ENCODE peak calls at places on chromosome 10, in ten cellular contexts. I, R, A, S, C, T, K, X, Z and L are unnamed samples.

GRCh38 chr10:86653987-86654386 is 360 bp upstream of the OPN4 start:
- DNase-seq in I (no peak), R (no peak), A (no peak), S (no peak), C (no peak), T (no peak), K (no peak), X (no peak), Z (no peak), L (no peak)

GRCh38 chr10:14837003-14837755 is 658 bp downstream of the CDNF start:
- DNase-seq in I (no peak), R (no peak), A (no peak), S (no peak), C (no peak), T (no peak), K (no peak), X (no peak), Z (no peak), L (no peak)

GRCh38 chr10:28711079-28711478 is 33.8 kb downstream of the BAMBI start:
- DNase-seq in I (no peak), R (peak; percentile 34), A (no peak), S (peak; percentile 45), C (no peak), T (no peak), K (no peak), X (no peak), Z (no peak), L (no peak)

GRCh38 chr10:126387931-126388911 is at the start of gene ADAM12:
- DNase-seq in I (no peak), R (peak; percentile 58), A (peak; percentile 78), S (no peak), C (peak; percentile 18), T (peak; percentile 91), K (peak; percentile 65), X (peak; percentile 39), Z (no peak), L (peak; percentile 49)

GRCh38 chr10:63630928-63631685 is 109.9 kb downstream of the REEP3 start:
- DNase-seq in I (no peak), R (no peak), A (no peak), S (no peak), C (no peak), T (no peak), K (peak; percentile 95), X (no peak), Z (no peak), L (no peak)

GRCh38 chr10:4677296-4678021 is 148.5 kb upstream of the AKR1E2 start:
- DNase-seq in I (no peak), R (peak; percentile 93), A (no peak), S (no peak), C (no peak), T (no peak), K (peak; percentile 94), X (peak; percentile 48), Z (no peak), L (no peak)

GRCh38 chr10:113620486-113620885 is 43.4 kb downstream of the NRAP start:
- DNase-seq in I (no peak), R (no peak), A (no peak), S (no peak), C (no peak), T (no peak), K (no peak), X (no peak), Z (no peak), L (no peak)

GRCh38 chr10:116263870-116264269 is 9.1 kb downstream of the GFRA1 start:
- DNase-seq in I (no peak), R (peak; percentile 23), A (no peak), S (no peak), C (no peak), T (peak; percentile 70), K (no peak), X (no peak), Z (no peak), L (no peak)

GRCh38 chr10:66941491-66941890 is 15.7 kb downstream of the LRRTM3 start:
- DNase-seq in I (no peak), R (no peak), A (no peak), S (no peak), C (no peak), T (no peak), K (no peak), X (no peak), Z (no peak), L (no peak)

GRCh38 chr10:16242446-16242845 is 194.4 kb upstream of the PTER start:
- DNase-seq in I (no peak), R (no peak), A (no peak), S (no peak), C (no peak), T (no peak), K (no peak), X (no peak), Z (no peak), L (no peak)

GRCh38 chr10:112446855-112447691 is at the start of the genes VTI1A and ZDHHC6:
- DNase-seq in I (peak; percentile 87), R (peak; percentile 85), A (peak; percentile 94), S (peak; percentile 95), C (peak; percentile 80), T (peak; percentile 93), K (peak; percentile 86), X (peak; percentile 93), Z (peak; percentile 73), L (peak; percentile 87)
- TF ChIP-seq CTCF in I (peak; percentile 49), R (no peak), A (peak; percentile 41), S (no peak), C (peak; percentile 27), T (peak; percentile 23), K (peak; percentile 25), X (peak; percentile 23), Z (no peak), L (no peak)

DNA sequence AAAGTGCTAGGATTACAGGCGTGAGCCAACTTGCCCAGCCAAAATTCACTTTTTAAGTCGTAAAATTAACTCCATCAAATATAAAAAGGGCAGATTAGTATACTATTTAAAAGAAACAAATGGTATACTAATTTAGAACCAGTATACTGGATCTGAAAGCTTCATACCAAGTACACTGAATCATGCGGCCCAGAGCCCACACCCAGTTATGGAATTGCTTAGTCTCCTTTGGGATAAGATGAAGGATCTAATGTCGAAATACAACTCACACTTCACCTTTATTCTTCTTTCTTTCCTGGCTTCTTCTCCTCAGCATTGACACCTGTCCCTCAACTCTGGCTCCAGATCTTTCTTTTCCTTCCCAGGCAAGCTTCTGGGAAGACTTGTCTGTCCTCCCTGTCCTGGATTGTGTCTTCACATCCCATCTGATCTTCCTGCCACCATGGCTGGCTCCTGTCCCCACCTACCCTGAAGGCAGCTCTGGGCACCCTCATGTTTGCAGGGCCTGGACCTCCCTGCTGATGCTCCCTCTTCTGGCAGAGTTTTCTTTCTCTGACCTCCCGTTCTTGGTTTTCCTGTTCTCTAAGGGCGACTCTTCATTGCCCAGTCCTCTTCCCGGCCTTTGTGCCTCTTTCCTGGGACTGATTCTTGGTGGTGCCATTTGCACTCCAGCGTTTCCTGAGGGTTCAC is 57.8 kb upstream of the CTBP2 start:
- DNase-seq in I (no peak), R (peak; percentile 33), A (peak; percentile 74), S (peak; percentile 64), C (no peak), T (no peak), K (no peak), X (no peak), Z (peak; percentile 23), L (no peak)
- TF ChIP-seq CTCF in I (no peak), R (no peak), A (peak; percentile 66), S (no peak), C (no peak), T (no peak), K (peak; percentile 7), X (no peak), Z (no peak), L (no peak)

GRCh38 chr10:121608669-121609190 is 10.5 kb upstream of the FGFR2 start:
- DNase-seq in I (peak; percentile 65), R (peak; percentile 54), A (peak; percentile 87), S (no peak), C (peak; percentile 72), T (no peak), K (no peak), X (peak; percentile 80), Z (peak; percentile 76), L (peak; percentile 70)

GRCh38 chr10:121609426-121610380 is 11.5 kb upstream of the FGFR2 start:
- DNase-seq in I (no peak), R (no peak), A (peak; percentile 35), S (peak; percentile 82), C (no peak), T (no peak), K (no peak), X (no peak), Z (no peak), L (no peak)

GRCh38 chr10:121613456-121613855 is 15.2 kb upstream of the FGFR2 start:
- DNase-seq in I (no peak), R (no peak), A (peak; percentile 35), S (no peak), C (no peak), T (no peak), K (no peak), X (no peak), Z (no peak), L (no peak)

GRCh38 chr10:121610798-121611325 is 12.6 kb upstream of the FGFR2 start:
- DNase-seq in I (no peak), R (peak; percentile 80), A (peak; percentile 23), S (no peak), C (no peak), T (no peak), K (no peak), X (no peak), Z (no peak), L (no peak)

GRCh38 chr10:121611431-121612159 is 13.4 kb upstream of the FGFR2 start:
- DNase-seq in I (no peak), R (no peak), A (no peak), S (no peak), C (no peak), T (no peak), K (no peak), X (no peak), Z (no peak), L (no peak)
- TF ChIP-seq CTCF in I (no peak), R (no peak), A (no peak), S (no peak), C (no peak), T (no peak), K (no peak), X (no peak), Z (no peak), L (no peak)

GRCh38 chr10:84654671-84655070 is 326.3 kb downstream of the CCSER2 start:
- DNase-seq in I (no peak), R (no peak), A (no peak), S (no peak), C (no peak), T (no peak), K (no peak), X (peak; percentile 30), Z (no peak), L (no peak)

GRCh38 chr10:84660340-84661159 is 332.2 kb downstream of the CCSER2 start:
- DNase-seq in I (no peak), R (no peak), A (no peak), S (peak; percentile 56), C (no peak), T (peak; percentile 86), K (no peak), X (no peak), Z (no peak), L (no peak)

GRCh38 chr10:84659497-84660276 is 331.3 kb downstream of the CCSER2 start:
- DNase-seq in I (peak; percentile 56), R (no peak), A (no peak), S (peak; percentile 78), C (no peak), T (no peak), K (no peak), X (peak; percentile 48), Z (no peak), L (no peak)

DNA sequence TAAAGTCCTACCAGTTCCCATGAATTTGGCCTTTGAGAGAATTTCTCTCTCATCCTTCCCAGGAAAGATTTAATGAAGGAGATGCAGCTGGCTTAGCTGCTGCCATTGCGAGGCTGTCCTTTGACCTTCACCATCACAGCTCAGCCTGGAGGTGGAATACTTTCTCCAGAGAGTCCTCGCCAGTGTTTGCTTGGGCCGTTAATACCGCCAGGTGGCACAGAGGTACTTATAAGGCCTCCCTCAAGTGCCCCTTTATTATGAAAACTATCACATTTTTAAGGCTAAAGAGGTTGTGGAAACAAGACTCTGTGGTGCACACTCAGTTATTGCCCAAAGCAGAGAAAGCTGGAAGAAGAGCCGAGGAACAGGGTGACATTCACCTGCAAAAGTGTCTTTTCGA is 330.6 kb downstream of the CCSER2 start:
- DNase-seq in I (no peak), R (no peak), A (no peak), S (no peak), C (no peak), T (no peak), K (no peak), X (no peak), Z (no peak), L (no peak)
- TF ChIP-seq CTCF in I (no peak), R (no peak), A (no peak), S (no peak), C (no peak), T (no peak), K (no peak), X (no peak), Z (no peak), L (no peak)